ENCODE peak calls at places on chromosomes 4 and X, in nine cellular contexts. W is uterus, H is heart left ventricle, F is left lung, T is mammary epithelial cell, S is endodermal cell, Y is neural progenitor cell, Z is MM.1S, G is left ventricle myocardium inferior. B is an unnamed sample. For H3K36me3, the result is how much of the 10 kb centered on the place peaks cover.

GRCh38 chr4:74675673-74676279 is 118.5 kb downstream of the BTC start:
- DNase-seq in W (no peak), H (no peak), F (no peak), T (peak), S (no peak), Y (peak), Z (peak), G (no peak), B (no peak)

GRCh38 chr4:1201851-1202525 is 29.6 kb upstream of the SPON2 start:
- DNase-seq in W (peak), H (peak), F (peak), T (no peak), S (peak), Y (no peak), Z (no peak), G (no peak), B (no peak)

GRCh38 chr4:38298868-38299713 is 338.9 kb downstream of the PTTG2 start:
- DNase-seq in W (no peak), H (no peak), F (no peak), T (no peak), S (no peak), Y (no peak), Z (no peak), G (no peak), B (no peak)

GRCh38 chrX:118552501-118552900 is 56.9 kb downstream of the DOCK11 start:
- DNase-seq in W (no peak), H (no peak), F (no peak), T (peak), S (no peak), Y (no peak), Z (no peak), G (no peak), B (no peak)

GRCh38 chrX:47751670-47752069 is 85.0 kb upstream of the ZNF81 start:
- DNase-seq in W (no peak), H (peak), F (peak), T (peak), S (peak), Y (peak), Z (peak), G (peak), B (no peak)

GRCh38 chr4:6815029-6815836 is 32.7 kb downstream of the KIAA0232 start:
- DNase-seq in W (no peak), H (no peak), F (no peak), T (peak), S (no peak), Y (no peak), Z (no peak), G (no peak), B (no peak)

GRCh38 chr4:147312376-147313046 is 168.4 kb upstream of the EDNRA start:
- DNase-seq in W (no peak), H (no peak), F (no peak), T (no peak), S (no peak), Y (peak), Z (no peak), G (no peak), B (no peak)

GRCh38 chr4:145041378-145041777 is 56.6 kb downstream of the ANAPC10 start:
- DNase-seq in W (no peak), H (no peak), F (no peak), T (no peak), S (no peak), Y (no peak), Z (peak), G (no peak), B (no peak)

GRCh38 chr4:172152284-172152683 is 339.1 kb downstream of the GALNTL6 start:
- DNase-seq in W (no peak), H (no peak), F (no peak), T (no peak), S (no peak), Y (no peak), Z (no peak), G (no peak), B (no peak)

GRCh38 chr4:6520978-6521377 is 48.6 kb upstream of the PPP2R2C start:
- DNase-seq in W (no peak), H (no peak), F (no peak), T (no peak), S (no peak), Y (no peak), Z (no peak), G (no peak), B (no peak)

GRCh38 chrX:68826113-68826980 is 2.5 kb upstream of the EFNB1 start:
- DNase-seq in W (no peak), H (no peak), F (no peak), T (no peak), S (no peak), Y (no peak), Z (no peak), G (no peak), B (no peak)

GRCh38 chr4:15488658-15489470 is 19.2 kb downstream of the CC2D2A start:
- DNase-seq in W (no peak), H (no peak), F (no peak), T (no peak), S (no peak), Y (no peak), Z (no peak), G (no peak), B (no peak)

GRCh38 chr4:133000012-133000411 is 149.1 kb upstream of the PCDH10 start:
- DNase-seq in W (no peak), H (no peak), F (no peak), T (peak), S (no peak), Y (no peak), Z (peak), G (no peak), B (no peak)

GRCh38 chrX:63747331-63747730 is 37.7 kb downstream of the ARHGEF9 start:
- DNase-seq in W (no peak), H (no peak), F (no peak), T (peak), S (no peak), Y (no peak), Z (no peak), G (no peak), B (peak)

GRCh38 chr4:52932586-52933482 is 70.7 kb downstream of the RASL11B start:
- DNase-seq in W (no peak), H (no peak), F (no peak), T (no peak), S (no peak), Y (no peak), Z (no peak), G (no peak), B (no peak)

DNA sequence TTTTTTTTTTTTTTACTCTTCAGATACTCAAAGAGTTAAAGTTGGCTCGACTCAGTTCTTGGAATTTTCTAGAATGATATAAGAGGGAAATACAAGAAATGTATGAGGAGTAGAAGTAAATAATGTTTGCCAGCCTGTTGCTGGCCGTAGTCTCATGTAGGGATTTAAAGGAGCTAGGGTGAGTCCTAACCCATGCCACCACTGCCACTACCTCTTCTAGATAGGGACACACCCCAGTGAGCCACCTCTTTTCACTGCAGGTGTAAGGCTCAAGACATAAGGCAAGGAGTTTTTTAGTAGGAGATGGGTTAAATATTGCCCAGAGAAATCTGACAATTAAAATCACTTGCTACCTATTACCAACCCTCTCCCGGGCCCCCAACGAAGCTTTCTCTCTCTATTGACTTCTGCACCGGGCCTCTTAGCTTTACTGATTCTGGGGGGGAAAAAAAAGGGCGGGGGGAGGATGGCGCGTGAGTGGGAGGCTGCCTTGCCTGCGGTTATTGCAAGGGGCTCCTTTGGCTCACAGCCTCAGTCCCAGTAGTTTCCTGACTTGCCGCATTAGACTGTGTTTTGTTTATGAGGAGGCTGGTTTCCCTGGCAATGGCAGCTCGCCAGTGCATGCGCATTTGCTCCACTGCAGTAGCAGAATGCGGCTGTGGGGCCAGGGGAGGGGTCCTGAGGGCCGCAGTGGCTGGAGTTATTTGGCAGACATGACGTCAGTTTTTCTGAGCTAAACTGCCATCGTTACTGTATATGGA is 3.0 kb downstream of the LINC00632 start:
- DNase-seq in W (no peak), H (peak), F (peak), T (no peak), S (peak), Y (peak), Z (no peak), G (peak), B (peak)
- H3K4me3 ChIP-seq in W (no peak), H (peak), F (no peak), T (no peak), S (no peak), Y (peak), Z (no peak), G (peak), B (peak)

GRCh38 chr4:17807446-17807845 is 3.1 kb downstream of the DCAF16 start:
- DNase-seq in W (no peak), H (no peak), F (no peak), T (no peak), S (no peak), Y (no peak), Z (no peak), G (no peak), B (no peak)
- H3K36me3 ChIP-seq in W (under half), H (under half), F (under half), T (under half), S (under half), Y (under half), Z (under half), G (under half), B (under half)

DNA sequence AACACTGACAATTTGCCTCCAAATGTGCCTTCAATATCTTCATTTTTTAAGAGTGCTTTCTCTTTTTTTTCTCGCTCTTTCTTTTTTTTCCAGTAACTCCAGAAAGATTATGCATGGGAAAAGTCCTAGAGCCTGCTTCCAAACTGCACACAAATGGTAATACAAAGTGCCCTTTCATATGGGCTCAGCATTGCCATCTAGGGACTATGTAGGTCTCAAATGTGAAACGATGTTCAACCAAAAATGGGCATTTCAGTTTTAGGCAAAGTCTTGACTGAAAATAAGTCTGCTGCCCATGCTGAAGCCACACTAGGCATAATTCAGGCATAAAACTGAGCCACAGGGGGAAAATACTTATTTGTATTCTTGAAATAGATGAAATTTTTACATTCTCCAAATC is 65.6 kb downstream of the SYNPO2 start:
- DNase-seq in W (no peak), H (no peak), F (no peak), T (no peak), S (no peak), Y (no peak), Z (no peak), G (no peak), B (no peak)
- H3K4me3 ChIP-seq in W (no peak), H (no peak), F (no peak), T (no peak), S (no peak), Y (no peak), Z (no peak), G (no peak), B (no peak)

GRCh38 chr4:183300660-183301059 is 19.4 kb downstream of the CLDN22 start:
- DNase-seq in W (no peak), H (no peak), F (no peak), T (peak), S (no peak), Y (no peak), Z (no peak), G (no peak), B (no peak)
- H3K36me3 ChIP-seq in W (under half), H (under half), F (under half), T (under half), S (half or more), Y (under half), Z (under half), G (under half), B (under half)

GRCh38 chrX:119686087-119686639 is 6.8 kb downstream of the SEPTIN6 start:
- DNase-seq in W (no peak), H (no peak), F (no peak), T (no peak), S (no peak), Y (no peak), Z (peak), G (no peak), B (no peak)

GRCh38 chrX:119690921-119691716 is 1.8 kb downstream of the SEPTIN6 start:
- DNase-seq in W (no peak), H (no peak), F (no peak), T (peak), S (no peak), Y (no peak), Z (peak), G (no peak), B (no peak)

GRCh38 chrX:119692241-119693031 is 532 bp downstream of the SEPTIN6 start:
- DNase-seq in W (no peak), H (peak), F (peak), T (peak), S (peak), Y (peak), Z (peak), G (peak), B (no peak)

GRCh38 chrX:119687661-119688413 is 5.1 kb downstream of the SEPTIN6 start:
- DNase-seq in W (no peak), H (no peak), F (no peak), T (no peak), S (no peak), Y (no peak), Z (no peak), G (no peak), B (no peak)

DNA sequence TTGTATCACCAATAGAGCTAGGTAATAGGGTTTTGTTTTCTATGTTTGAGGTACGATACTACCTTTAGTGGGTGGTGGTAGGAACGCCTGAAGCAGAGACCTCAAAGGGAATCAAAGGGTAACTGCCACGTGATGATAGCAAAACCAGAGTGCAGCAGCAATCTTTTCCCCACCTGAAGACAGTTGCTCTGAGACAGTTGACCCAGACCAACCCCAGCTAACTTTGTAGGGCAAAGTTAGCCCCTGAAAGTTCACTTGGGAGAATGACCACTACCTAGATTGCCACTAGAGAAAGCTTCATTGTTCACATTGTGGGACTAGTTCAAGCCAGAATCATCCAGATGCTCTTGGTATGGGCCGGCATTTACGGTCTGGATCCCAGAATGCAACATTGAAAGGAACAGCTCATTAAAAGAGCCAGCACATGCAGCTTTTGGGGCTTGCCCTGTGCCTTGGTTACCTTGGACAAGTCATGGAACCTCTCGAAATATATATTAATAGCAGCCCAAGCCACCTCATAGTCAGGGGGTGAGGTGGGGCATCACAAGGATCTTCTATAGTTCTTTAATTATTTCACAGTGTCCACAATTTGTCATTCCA is 4.0 kb downstream of the SEPTIN6 start:
- DNase-seq in W (no peak), H (no peak), F (no peak), T (no peak), S (no peak), Y (no peak), Z (peak), G (no peak), B (no peak)
- H3K4me3 ChIP-seq in W (no peak), H (no peak), F (no peak), T (no peak), S (no peak), Y (no peak), Z (no peak), G (no peak), B (no peak)

DNA sequence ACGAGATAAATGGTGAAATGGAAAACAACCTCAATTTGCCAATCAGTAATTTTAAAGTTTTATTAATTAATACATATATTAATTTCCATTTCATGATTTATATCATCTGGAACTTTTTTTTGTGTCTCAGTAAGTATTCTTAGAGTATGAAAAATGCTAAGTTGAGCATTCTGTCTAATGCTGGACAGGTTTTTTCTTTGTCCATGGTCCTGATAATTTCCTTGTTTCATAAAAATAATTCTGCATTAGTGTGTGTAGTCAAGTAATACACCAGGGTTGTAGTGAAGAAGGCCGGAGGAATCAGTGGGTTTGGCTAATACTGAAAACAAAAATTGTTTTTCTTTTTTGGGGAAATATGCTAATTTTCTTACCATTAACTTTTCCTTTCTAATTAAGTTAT is 9.9 kb downstream of the ANAPC4 start:
- DNase-seq in W (no peak), H (no peak), F (no peak), T (no peak), S (no peak), Y (no peak), Z (no peak), G (no peak), B (no peak)
- H3K36me3 ChIP-seq in W (under half), H (under half), F (under half), T (under half), S (half or more), Y (under half), Z (under half), G (half or more), B (under half)

GRCh38 chr4:169266661-169267060 is 4.1 kb downstream of the SH3RF1 start:
- DNase-seq in W (no peak), H (no peak), F (no peak), T (no peak), S (no peak), Y (no peak), Z (no peak), G (no peak), B (no peak)
- H3K4me3 ChIP-seq in W (no peak), H (no peak), F (peak), T (peak), S (peak), Y (peak), Z (no peak), G (peak), B (no peak)

DNA sequence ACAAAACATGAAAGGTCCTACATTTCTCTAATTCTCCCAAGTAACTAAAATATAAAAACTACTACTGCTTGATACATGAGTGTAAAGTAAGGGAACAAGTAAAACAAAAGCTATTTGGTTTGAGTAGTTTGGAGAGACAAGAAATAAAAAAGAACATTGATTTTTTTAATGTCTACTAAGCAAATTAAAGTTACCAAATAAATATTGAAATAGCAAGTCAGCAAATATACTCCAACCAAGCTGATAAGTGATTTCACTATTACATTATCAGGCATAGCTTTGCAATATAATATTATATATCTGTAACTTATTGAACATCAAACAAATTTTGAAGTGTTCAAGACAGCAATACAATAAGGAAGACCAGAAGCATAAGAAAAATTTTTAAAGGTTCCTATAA is 60.3 kb downstream of the LCORL start:
- DNase-seq in W (no peak), H (no peak), F (no peak), T (no peak), S (no peak), Y (no peak), Z (no peak), G (no peak), B (no peak)
- H3K36me3 ChIP-seq in W (under half), H (under half), F (under half), T (under half), S (under half), Y (under half), Z (under half), G (under half), B (under half)

B was measured in kidney epithelial cell.